ENCODE peak calls at places on chromosomes 4 and X, in ten cellular contexts. G is mesenchymal stem cell; J is heart left ventricle; O is kidney tubule cell; M is midbrain; Z is Peyer's patch; Q is GM04504; P is effector memory CD4-positive, alpha-beta T cell; E is cardiac fibroblast; X is skeletal muscle cell. Y is an unnamed sample.

GRCh38 chr4:152988721-152989553 is 52.8 kb downstream of the FHDC1 start:
- DNase-seq in M (no peak), E (no peak), G (no peak), Z (peak; percentile 83), O (no peak), X (no peak), P (no peak), Q (no peak), J (no peak), Y (no peak)

GRCh38 chrX:56729152-56729557 is at the start of gene NBDY:
- DNase-seq in Z (peak; percentile 70), G (peak; percentile 66), X (no peak), O (peak; percentile 57), E (peak; percentile 50), Q (no peak), J (peak; percentile 39), P (no peak), M (peak; percentile 39), Y (peak; percentile 35)

GRCh38 chr4:7628432-7628831 is 193.7 kb upstream of the PSAPL1 start:
- DNase-seq in E (no peak), G (no peak), M (no peak), J (peak; percentile 50), Q (no peak), Z (no peak), P (no peak), X (no peak), O (no peak), Y (no peak)

GRCh38 chr4:182916483-182917181 is 554 bp downstream of the DCTD start:
- DNase-seq in J (peak; percentile 70), O (peak; percentile 73), Q (peak; percentile 56), P (peak; percentile 12), E (peak; percentile 81), G (peak; percentile 71), X (no peak), Z (peak; percentile 74), M (no peak), Y (peak; percentile 27)

GRCh38 chr4:3461515-3462291 is 1.4 kb upstream of the DOK7 start:
- DNase-seq in Q (no peak), P (no peak), E (peak; percentile 35), O (peak; percentile 86), G (no peak), J (peak; percentile 91), Z (peak; percentile 58), M (no peak), X (peak; percentile 49), Y (no peak)

GRCh38 chrX:131821945-131822622 is 201.0 kb upstream of the STK26 start:
- DNase-seq in O (peak; percentile 76), M (peak; percentile 89), Z (peak; percentile 90), G (no peak), P (no peak), J (peak; percentile 78), X (no peak), Q (peak; percentile 65), E (no peak), Y (no peak)

GRCh38 chr4:144903953-144904711 is 193.9 kb downstream of the ANAPC10 start:
- DNase-seq in Z (no peak), P (no peak), Q (no peak), E (peak; percentile 69), J (no peak), M (no peak), O (peak; percentile 10), G (no peak), X (peak; percentile 62), Y (no peak)

GRCh38 chrX:28693101-28693500 is 105.9 kb downstream of the IL1RAPL1 start:
- DNase-seq in E (peak; percentile 2), X (no peak), G (no peak), Z (no peak), P (no peak), J (no peak), M (no peak), Q (no peak), O (no peak), Y (no peak)

GRCh38 chr4:112266823-112267222 is 18.9 kb downstream of the TIFA start:
- DNase-seq in Q (no peak), E (peak; percentile 56), O (no peak), J (no peak), P (no peak), G (peak; percentile 28), Z (no peak), X (no peak), M (no peak), Y (no peak)

GRCh38 chr4:7236847-7237246 is 44.5 kb downstream of the SORCS2 start:
- DNase-seq in X (no peak), E (peak; percentile 71), Z (no peak), Q (no peak), P (no peak), G (no peak), M (no peak), O (no peak), J (peak; percentile 57), Y (no peak)

GRCh38 chrX:119655125-119655524 is 37.8 kb downstream of the SEPTIN6 start:
- DNase-seq in O (peak; percentile 46), X (peak; percentile 75), J (peak; percentile 30), G (peak; percentile 96), M (no peak), P (peak; percentile 52), E (peak; percentile 89), Z (no peak), Q (peak; percentile 10), Y (peak; percentile 48)

GRCh38 chr4:160423879-160424451 is 1321.1 kb downstream of the RAPGEF2 start:
- DNase-seq in E (peak; percentile 13), Z (no peak), P (no peak), X (no peak), J (no peak), G (peak; percentile 61), M (no peak), O (peak; percentile 10), Q (no peak), Y (no peak)

GRCh38 chr4:156901871-156902270 is 69.7 kb downstream of the PDGFC start:
- DNase-seq in E (peak; percentile 10), J (no peak), M (no peak), X (no peak), Z (no peak), O (no peak), Q (no peak), G (no peak), P (no peak), Y (no peak)

GRCh38 chrX:70806081-70806480 is 102.4 kb downstream of the TEX11 start:
- DNase-seq in E (no peak), Z (no peak), X (no peak), M (no peak), J (no peak), P (no peak), Q (no peak), O (no peak), G (no peak), Y (no peak)

GRCh38 chr4:75644095-75644494 is 13.8 kb upstream of the CDKL2 start:
- DNase-seq in X (no peak), P (no peak), O (no peak), G (no peak), Q (no peak), E (no peak), J (no peak), M (no peak), Z (no peak), Y (no peak)

GRCh38 chr4:57048590-57049304 is 61.4 kb downstream of the IGFBP7 start:
- DNase-seq in P (no peak), X (no peak), O (peak; percentile 69), Z (no peak), J (no peak), G (peak; percentile 25), E (no peak), M (no peak), Q (no peak), Y (no peak)

GRCh38 chrX:40173662-40174593 is 76.2 kb upstream of the BCOR start:
- DNase-seq in E (no peak), G (peak; percentile 92), Z (peak; percentile 73), J (no peak), Q (no peak), X (no peak), P (no peak), M (no peak), O (peak; percentile 63), Y (peak; percentile 65)

GRCh38 chrX:124217289-124218251 is 114.9 kb upstream of the TEX13D start:
- DNase-seq in M (peak; percentile 31), O (peak; percentile 34), Q (no peak), P (peak; percentile 30), E (peak; percentile 0), Z (peak; percentile 76), X (no peak), G (peak; percentile 30), J (peak; percentile 29), Y (peak; percentile 58)

GRCh38 chrX:123308663-123309062 is 124.6 kb downstream of the GRIA3 start:
- DNase-seq in G (no peak), E (no peak), Z (no peak), O (peak; percentile 69), Q (no peak), X (no peak), M (no peak), J (no peak), P (no peak), Y (no peak)

GRCh38 chr4:13309751-13310150 is 174.4 kb downstream of the RAB28 start:
- DNase-seq in Q (no peak), M (no peak), O (peak; percentile 46), P (no peak), E (no peak), Z (no peak), G (no peak), X (no peak), J (no peak), Y (no peak)

GRCh38 chr4:72895408-72895807 is 174.1 kb downstream of the COX18 start:
- DNase-seq in J (no peak), Q (no peak), M (no peak), O (no peak), P (no peak), E (no peak), G (no peak), X (no peak), Z (no peak), Y (no peak)

GRCh38 chrX:111761578-111762135 is 80.7 kb downstream of the ALG13 start:
- DNase-seq in P (no peak), X (no peak), E (no peak), M (no peak), O (no peak), G (no peak), Q (no peak), Z (no peak), J (no peak), Y (no peak)

GRCh38 chrX:40504801-40505605 is 75.8 kb upstream of the ATP6AP2 start:
- DNase-seq in Q (peak; percentile 36), J (no peak), M (no peak), G (peak; percentile 81), P (no peak), Z (no peak), X (peak; percentile 53), E (peak; percentile 57), O (peak; percentile 93), Y (no peak)

GRCh38 chrX:5957506-5957905 is 271.2 kb downstream of the NLGN4X start:
- DNase-seq in X (peak; percentile 9), Z (no peak), J (no peak), E (peak; percentile 49), M (no peak), G (peak; percentile 15), Q (no peak), O (no peak), P (no peak), Y (no peak)

GRCh38 chr4:55727746-55728145 is 91.6 kb upstream of the NMU start:
- DNase-seq in X (no peak), Z (no peak), O (peak; percentile 4), G (no peak), Q (no peak), P (no peak), J (no peak), M (no peak), E (no peak), Y (no peak)

GRCh38 chr4:74618659-74619058 is 173.7 kb downstream of the AREG start:
- DNase-seq in J (no peak), Z (no peak), O (peak; percentile 94), X (no peak), M (no peak), P (no peak), G (peak; percentile 45), Q (no peak), E (peak; percentile 49), Y (no peak)

GRCh38 chr4:38819569-38819968 is 15.0 kb upstream of the TLR1 start:
- DNase-seq in O (peak; percentile 65), P (no peak), X (no peak), J (no peak), Z (no peak), E (no peak), M (no peak), Q (no peak), G (peak; percentile 49), Y (no peak)

GRCh38 chr4:174654634-174655033 is 132.3 kb upstream of the HPGD start:
- DNase-seq in M (no peak), G (no peak), X (no peak), O (no peak), E (no peak), Q (no peak), Z (no peak), P (no peak), J (no peak), Y (no peak)